ENCODE peak calls at places on chromosomes 1 and 21, in ten cellular contexts. One of them, this sample, is unnamed.

GRCh38 chr1:2015383-2015735 is 3.8 kb upstream of the GABRD start:
- DNase-seq in Peyer's patch: no peak
- DNase-seq in ovary: no peak
- DNase-seq in heart left ventricle: no peak
- DNase-seq in endothelial cell of umbilical vein: no peak
- DNase-seq in adrenal gland: no peak
- DNase-seq in transverse colon: no peak
- DNase-seq in stomach: no peak
- DNase-seq in IMR-90: no peak
- DNase-seq in A549: no peak
- DNase-seq in this sample: no peak

GRCh38 chr1:35708179-35708891 is 10.3 kb downstream of the C1orf216 start:
- DNase-seq in Peyer's patch: no peak
- DNase-seq in ovary: no peak
- DNase-seq in heart left ventricle: no peak
- DNase-seq in endothelial cell of umbilical vein: no peak
- DNase-seq in adrenal gland: no peak
- DNase-seq in transverse colon: no peak
- DNase-seq in stomach: no peak
- DNase-seq in IMR-90: no peak
- DNase-seq in A549: no peak
- DNase-seq in this sample: no peak

GRCh38 chr1:234656981-234657651 is 47.1 kb upstream of the IRF2BP2 start:
- DNase-seq in Peyer's patch: no peak
- DNase-seq in ovary: no peak
- DNase-seq in heart left ventricle: no peak
- DNase-seq in endothelial cell of umbilical vein: peak; percentile 92
- DNase-seq in adrenal gland: no peak
- DNase-seq in transverse colon: peak; percentile 22
- DNase-seq in stomach: no peak
- DNase-seq in IMR-90: peak; percentile 99
- DNase-seq in A549: peak; percentile 83
- DNase-seq in this sample: no peak

GRCh38 chr1:181479137-181479745 is 4.1 kb upstream of the CACNA1E start:
- DNase-seq in Peyer's patch: no peak
- DNase-seq in ovary: no peak
- DNase-seq in heart left ventricle: no peak
- DNase-seq in endothelial cell of umbilical vein: peak; percentile 49
- DNase-seq in adrenal gland: peak; percentile 67
- DNase-seq in transverse colon: peak; percentile 26
- DNase-seq in stomach: peak; percentile 55
- DNase-seq in IMR-90: peak; percentile 71
- DNase-seq in A549: peak; percentile 67
- DNase-seq in this sample: peak; percentile 78

GRCh38 chr1:63780541-63780940 is 6.7 kb downstream of the ROR1 start:
- DNase-seq in Peyer's patch: no peak
- DNase-seq in ovary: no peak
- DNase-seq in heart left ventricle: no peak
- DNase-seq in endothelial cell of umbilical vein: no peak
- DNase-seq in adrenal gland: no peak
- DNase-seq in transverse colon: no peak
- DNase-seq in stomach: no peak
- DNase-seq in IMR-90: no peak
- DNase-seq in A549: no peak
- DNase-seq in this sample: no peak

GRCh38 chr1:23980725-23981063 is 567 bp upstream of the SRSF10 start:
- DNase-seq in Peyer's patch: no peak
- DNase-seq in ovary: peak; percentile 39
- DNase-seq in heart left ventricle: no peak
- DNase-seq in endothelial cell of umbilical vein: no peak
- DNase-seq in adrenal gland: no peak
- DNase-seq in transverse colon: peak; percentile 21
- DNase-seq in stomach: no peak
- DNase-seq in IMR-90: peak; percentile 64
- DNase-seq in A549: peak; percentile 47
- DNase-seq in this sample: peak; percentile 78

GRCh38 chr1:94797286-94797685 is 22.9 kb upstream of the SLC44A3 start:
- DNase-seq in Peyer's patch: no peak
- DNase-seq in ovary: no peak
- DNase-seq in heart left ventricle: no peak
- DNase-seq in endothelial cell of umbilical vein: no peak
- DNase-seq in adrenal gland: no peak
- DNase-seq in transverse colon: no peak
- DNase-seq in stomach: no peak
- DNase-seq in IMR-90: no peak
- DNase-seq in A549: no peak
- DNase-seq in this sample: no peak

GRCh38 chr1:213989071-213989739 is 1.4 kb downstream of the PROX1 start:
- DNase-seq in Peyer's patch: no peak
- DNase-seq in ovary: peak; percentile 69
- DNase-seq in heart left ventricle: no peak
- DNase-seq in endothelial cell of umbilical vein: peak; percentile 42
- DNase-seq in adrenal gland: peak; percentile 44
- DNase-seq in transverse colon: no peak
- DNase-seq in stomach: no peak
- DNase-seq in IMR-90: no peak
- DNase-seq in A549: no peak
- DNase-seq in this sample: no peak

GRCh38 chr1:83515566-83516169 is 483.3 kb downstream of the TTLL7 start:
- DNase-seq in Peyer's patch: no peak
- DNase-seq in ovary: no peak
- DNase-seq in heart left ventricle: no peak
- DNase-seq in endothelial cell of umbilical vein: no peak
- DNase-seq in adrenal gland: no peak
- DNase-seq in transverse colon: no peak
- DNase-seq in stomach: no peak
- DNase-seq in IMR-90: no peak
- DNase-seq in A549: no peak
- DNase-seq in this sample: no peak

GRCh38 chr1:147721711-147722110 is 38.7 kb downstream of the GJA5 start:
- DNase-seq in Peyer's patch: no peak
- DNase-seq in ovary: no peak
- DNase-seq in heart left ventricle: no peak
- DNase-seq in endothelial cell of umbilical vein: no peak
- DNase-seq in adrenal gland: no peak
- DNase-seq in transverse colon: no peak
- DNase-seq in stomach: no peak
- DNase-seq in IMR-90: no peak
- DNase-seq in A549: no peak
- DNase-seq in this sample: no peak

GRCh38 chr1:184610872-184611614 is 143.6 kb downstream of the EDEM3 start:
- DNase-seq in Peyer's patch: no peak
- DNase-seq in ovary: peak; percentile 42
- DNase-seq in heart left ventricle: no peak
- DNase-seq in endothelial cell of umbilical vein: peak; percentile 14
- DNase-seq in adrenal gland: no peak
- DNase-seq in transverse colon: no peak
- DNase-seq in stomach: no peak
- DNase-seq in IMR-90: no peak
- DNase-seq in A549: no peak
- DNase-seq in this sample: no peak

GRCh38 chr1:11350265-11350664 is 77.3 kb downstream of the UBIAD1 start:
- DNase-seq in Peyer's patch: no peak
- DNase-seq in ovary: no peak
- DNase-seq in heart left ventricle: no peak
- DNase-seq in endothelial cell of umbilical vein: no peak
- DNase-seq in adrenal gland: no peak
- DNase-seq in transverse colon: no peak
- DNase-seq in stomach: no peak
- DNase-seq in IMR-90: no peak
- DNase-seq in A549: no peak
- DNase-seq in this sample: no peak

GRCh38 chr1:111361761-111362160 is 65.8 kb downstream of the OVGP1 start:
- DNase-seq in Peyer's patch: no peak
- DNase-seq in ovary: no peak
- DNase-seq in heart left ventricle: no peak
- DNase-seq in endothelial cell of umbilical vein: no peak
- DNase-seq in adrenal gland: no peak
- DNase-seq in transverse colon: no peak
- DNase-seq in stomach: no peak
- DNase-seq in IMR-90: no peak
- DNase-seq in A549: no peak
- DNase-seq in this sample: no peak

GRCh38 chr1:219352961-219353651 is 179.4 kb downstream of the LYPLAL1 start:
- DNase-seq in Peyer's patch: no peak
- DNase-seq in ovary: no peak
- DNase-seq in heart left ventricle: no peak
- DNase-seq in endothelial cell of umbilical vein: no peak
- DNase-seq in adrenal gland: no peak
- DNase-seq in transverse colon: no peak
- DNase-seq in stomach: no peak
- DNase-seq in IMR-90: no peak
- DNase-seq in A549: no peak
- DNase-seq in this sample: no peak

GRCh38 chr1:158035976-158036583 is 42.6 kb downstream of the KIRREL1 start:
- DNase-seq in Peyer's patch: no peak
- DNase-seq in ovary: peak; percentile 69
- DNase-seq in heart left ventricle: no peak
- DNase-seq in endothelial cell of umbilical vein: peak; percentile 78
- DNase-seq in adrenal gland: peak; percentile 62
- DNase-seq in transverse colon: peak; percentile 43
- DNase-seq in stomach: no peak
- DNase-seq in IMR-90: peak; percentile 68
- DNase-seq in A549: peak; percentile 72
- DNase-seq in this sample: no peak

GRCh38 chr21:38740131-38740530 is 65.6 kb upstream of the ETS2 start:
- DNase-seq in Peyer's patch: no peak
- DNase-seq in ovary: no peak
- DNase-seq in heart left ventricle: no peak
- DNase-seq in endothelial cell of umbilical vein: no peak
- DNase-seq in adrenal gland: no peak
- DNase-seq in transverse colon: no peak
- DNase-seq in stomach: no peak
- DNase-seq in IMR-90: peak; percentile 33
- DNase-seq in A549: no peak
- DNase-seq in this sample: no peak

GRCh38 chr1:152013664-152014237 is 20.1 kb upstream of the S100A10 start:
- DNase-seq in Peyer's patch: no peak
- DNase-seq in ovary: no peak
- DNase-seq in heart left ventricle: no peak
- DNase-seq in endothelial cell of umbilical vein: peak; percentile 48
- DNase-seq in adrenal gland: peak; percentile 51
- DNase-seq in transverse colon: peak; percentile 51
- DNase-seq in stomach: peak; percentile 65
- DNase-seq in IMR-90: peak; percentile 56
- DNase-seq in A549: peak; percentile 72
- DNase-seq in this sample: no peak

GRCh38 chr1:114458208-114458777 is 52.7 kb downstream of the TRIM33 start:
- DNase-seq in Peyer's patch: no peak
- DNase-seq in ovary: no peak
- DNase-seq in heart left ventricle: no peak
- DNase-seq in endothelial cell of umbilical vein: peak; percentile 76
- DNase-seq in adrenal gland: no peak
- DNase-seq in transverse colon: no peak
- DNase-seq in stomach: no peak
- DNase-seq in IMR-90: peak; percentile 80
- DNase-seq in A549: peak; percentile 9
- DNase-seq in this sample: no peak

GRCh38 chr1:242185728-242186127 is 186.8 kb upstream of the MAP1LC3C start:
- DNase-seq in Peyer's patch: no peak
- DNase-seq in ovary: no peak
- DNase-seq in heart left ventricle: no peak
- DNase-seq in endothelial cell of umbilical vein: no peak
- DNase-seq in adrenal gland: no peak
- DNase-seq in transverse colon: no peak
- DNase-seq in stomach: no peak
- DNase-seq in IMR-90: no peak
- DNase-seq in A549: no peak
- DNase-seq in this sample: no peak

GRCh38 chr1:54273092-54273836 is 73.3 kb downstream of the MRPL37 start:
- DNase-seq in Peyer's patch: peak; percentile 39
- DNase-seq in ovary: peak; percentile 87
- DNase-seq in heart left ventricle: no peak
- DNase-seq in endothelial cell of umbilical vein: peak; percentile 82
- DNase-seq in adrenal gland: peak; percentile 95
- DNase-seq in transverse colon: peak; percentile 61
- DNase-seq in stomach: peak; percentile 87
- DNase-seq in IMR-90: peak; percentile 93
- DNase-seq in A549: no peak
- DNase-seq in this sample: no peak
- TF ChIP-seq CTCF in Peyer's patch: peak; percentile 16
- TF ChIP-seq CTCF in ovary: peak; percentile 83
- TF ChIP-seq CTCF in heart left ventricle: no peak
- TF ChIP-seq CTCF in endothelial cell of umbilical vein: peak; percentile 7
- TF ChIP-seq CTCF in adrenal gland: no peak
- TF ChIP-seq CTCF in transverse colon: peak; percentile 42
- TF ChIP-seq CTCF in stomach: peak; percentile 35
- TF ChIP-seq CTCF in IMR-90: peak; percentile 87
- TF ChIP-seq CTCF in A549: no peak
- TF ChIP-seq CTCF in this sample: no peak

GRCh38 chr1:145999321-146000024 is 3.1 kb upstream of the TXNIP start:
- DNase-seq in Peyer's patch: peak; percentile 60
- DNase-seq in ovary: peak; percentile 56
- DNase-seq in heart left ventricle: no peak
- DNase-seq in endothelial cell of umbilical vein: no peak
- DNase-seq in adrenal gland: peak; percentile 63
- DNase-seq in transverse colon: peak; percentile 65
- DNase-seq in stomach: peak; percentile 65
- DNase-seq in IMR-90: no peak
- DNase-seq in A549: no peak
- DNase-seq in this sample: no peak
- TF ChIP-seq POLR2A in Peyer's patch: peak; percentile 46
- TF ChIP-seq POLR2A in ovary: no peak
- TF ChIP-seq POLR2A in heart left ventricle: peak; percentile 28
- TF ChIP-seq POLR2A in endothelial cell of umbilical vein: no peak
- TF ChIP-seq POLR2A in adrenal gland: no peak
- TF ChIP-seq POLR2A in transverse colon: peak; percentile 65
- TF ChIP-seq POLR2A in stomach: no peak
- TF ChIP-seq POLR2A in IMR-90: no peak
- TF ChIP-seq POLR2A in A549: no peak
- TF ChIP-seq POLR2A in this sample: no peak

DNA sequence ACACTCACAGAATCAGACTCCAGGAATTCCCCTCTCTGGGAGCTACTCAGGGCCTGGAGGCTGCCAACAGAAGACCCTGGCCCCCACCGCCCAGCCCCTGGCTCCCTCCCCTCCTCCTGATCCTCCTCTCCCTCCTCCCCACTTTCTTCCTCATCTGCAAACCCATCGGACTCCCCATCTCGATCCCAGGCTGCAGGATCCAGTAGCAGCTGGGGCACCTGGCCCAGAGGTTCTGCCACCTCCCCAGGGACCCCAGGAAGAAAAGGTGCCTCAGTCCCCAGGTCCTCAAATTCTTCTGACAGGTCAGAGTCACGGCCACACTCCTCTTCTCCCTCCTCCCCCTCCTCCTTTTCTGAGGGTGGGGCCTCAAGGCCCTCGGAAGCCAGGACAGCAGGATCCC is 7.4 kb downstream of the NES start:
- DNase-seq in Peyer's patch: no peak
- DNase-seq in ovary: peak; percentile 10
- DNase-seq in heart left ventricle: no peak
- DNase-seq in endothelial cell of umbilical vein: no peak
- DNase-seq in adrenal gland: no peak
- DNase-seq in transverse colon: no peak
- DNase-seq in stomach: no peak
- DNase-seq in IMR-90: no peak
- DNase-seq in A549: no peak
- DNase-seq in this sample: no peak
- H3K4me1 ChIP-seq in Peyer's patch: peaks cover 3% of the 10 kb centered on the region
- H3K4me1 ChIP-seq in ovary: no peaks in the 10 kb centered on the region
- H3K4me1 ChIP-seq in heart left ventricle: peaks cover 95% of the 10 kb centered on the region
- H3K4me1 ChIP-seq in endothelial cell of umbilical vein: peaks cover 18% of the 10 kb centered on the region
- H3K4me1 ChIP-seq in adrenal gland: no peaks in the 10 kb centered on the region
- H3K4me1 ChIP-seq in transverse colon: peaks cover 21% of the 10 kb centered on the region
- H3K4me1 ChIP-seq in stomach: peaks cover 50% of the 10 kb centered on the region
- H3K4me1 ChIP-seq in IMR-90: peaks cover 36% of the 10 kb centered on the region
- H3K4me1 ChIP-seq in A549: peaks cover 15% of the 10 kb centered on the region
- H3K4me1 ChIP-seq in this sample: peaks cover 95% of the 10 kb centered on the region

GRCh38 chr1:19405195-19405760 is 80.1 kb downstream of the CAPZB start:
- DNase-seq in Peyer's patch: no peak
- DNase-seq in ovary: no peak
- DNase-seq in heart left ventricle: no peak
- DNase-seq in endothelial cell of umbilical vein: no peak
- DNase-seq in adrenal gland: no peak
- DNase-seq in transverse colon: no peak
- DNase-seq in stomach: no peak
- DNase-seq in IMR-90: no peak
- DNase-seq in A549: no peak
- DNase-seq in this sample: no peak
- TF ChIP-seq CTCF in Peyer's patch: no peak
- TF ChIP-seq CTCF in ovary: no peak
- TF ChIP-seq CTCF in heart left ventricle: peak; percentile 15
- TF ChIP-seq CTCF in endothelial cell of umbilical vein: no peak
- TF ChIP-seq CTCF in adrenal gland: peak; percentile 15
- TF ChIP-seq CTCF in transverse colon: peak; percentile 16
- TF ChIP-seq CTCF in stomach: no peak
- TF ChIP-seq CTCF in IMR-90: no peak
- TF ChIP-seq CTCF in A549: no peak
- TF ChIP-seq CTCF in this sample: no peak

This sample was measured in spleen.